ENCODE peak calls at places on chromosome 1, in eight cellular contexts. F, P, X, G, B, L, W and N are unnamed samples.

GRCh38 chr1:154856544-154856943 is 13.5 kb downstream of the KCNN3 start:
- DNase-seq in B (no peak), F (no peak), L (no peak), G (no peak), P (no peak), W (no peak), X (no peak), N (no peak)

GRCh38 chr1:2529776-2530500 is at the start of gene HES5:
- DNase-seq in G (no peak), X (no peak), F (peak), P (no peak), W (no peak), L (peak), B (no peak), N (no peak)

GRCh38 chr1:169509354-169509753 is 23.6 kb upstream of the SLC19A2 start:
- DNase-seq in G (no peak), F (no peak), B (no peak), W (no peak), P (no peak), X (peak), L (no peak), N (no peak)

GRCh38 chr1:162846256-162847212 is 14.4 kb downstream of the CCDC190 start:
- DNase-seq in F (no peak), L (no peak), P (no peak), X (peak), G (peak), W (no peak), B (no peak), N (no peak)

GRCh38 chr1:209689484-209689883 is 14.3 kb downstream of the G0S2 start:
- DNase-seq in L (no peak), B (no peak), W (no peak), G (no peak), X (no peak), F (peak), P (peak), N (no peak)

GRCh38 chr1:207983044-207983443 is 72.1 kb upstream of the CD34 start:
- DNase-seq in X (no peak), G (no peak), B (no peak), P (no peak), L (no peak), W (no peak), F (no peak), N (no peak)

GRCh38 chr1:119603695-119604094 is 44.4 kb downstream of the ZNF697 start:
- DNase-seq in G (no peak), X (no peak), F (no peak), P (no peak), L (no peak), B (no peak), W (no peak), N (no peak)

GRCh38 chr1:153597206-153597605 is 15.7 kb downstream of the S100A16 start:
- DNase-seq in X (peak), G (peak), L (no peak), P (no peak), W (no peak), B (no peak), F (no peak), N (peak)

DNA sequence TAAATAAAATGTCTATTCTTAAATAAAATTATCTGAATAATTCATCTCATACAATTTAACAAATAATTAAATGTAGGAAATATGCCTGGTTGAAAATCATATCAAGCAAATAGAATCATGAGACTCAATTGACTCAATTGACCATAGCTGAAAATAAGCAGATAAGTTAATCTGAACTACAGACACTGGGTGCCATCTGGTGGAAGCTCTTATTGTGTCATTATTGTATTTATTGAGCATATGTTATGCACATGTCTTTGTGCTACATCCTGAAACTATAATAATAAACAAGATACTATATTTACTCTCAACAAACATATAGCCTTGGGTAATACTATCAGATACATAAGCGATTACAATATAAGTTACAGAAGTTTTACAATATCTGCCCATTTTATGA is 41.0 kb downstream of the BRINP3 start:
- DNase-seq in F (no peak), P (no peak), B (peak), X (peak), L (no peak), G (peak), W (no peak), N (peak)
- TF ChIP-seq CTCF in F (no peak), P (no peak), B (peak), X (no peak), L (peak), G (peak), W (no peak), N (peak)

GRCh38 chr1:23625459-23625858 is 66.1 kb upstream of the RPL11 start:
- DNase-seq in L (no peak), G (no peak), F (no peak), X (no peak), W (no peak), B (no peak), P (no peak), N (no peak)
- TF ChIP-seq CTCF in L (no peak), G (no peak), F (no peak), X (no peak), W (no peak), B (no peak), P (no peak), N (no peak)

GRCh38 chr1:13809461-13810159 is 109.6 kb downstream of the PRDM2 start:
- DNase-seq in L (no peak), F (no peak), P (no peak), W (no peak), G (no peak), B (no peak), X (peak), N (no peak)
- TF ChIP-seq CTCF in L (no peak), F (no peak), P (no peak), W (no peak), G (no peak), B (no peak), X (no peak), N (no peak)

GRCh38 chr1:228455715-228456114 is 31.5 kb upstream of the RNF187 start:
- DNase-seq in X (peak), W (no peak), L (no peak), B (no peak), F (no peak), P (no peak), G (no peak), N (no peak)
- TF ChIP-seq CTCF in X (peak), W (no peak), L (peak), B (peak), F (no peak), P (no peak), G (peak), N (peak)

DNA sequence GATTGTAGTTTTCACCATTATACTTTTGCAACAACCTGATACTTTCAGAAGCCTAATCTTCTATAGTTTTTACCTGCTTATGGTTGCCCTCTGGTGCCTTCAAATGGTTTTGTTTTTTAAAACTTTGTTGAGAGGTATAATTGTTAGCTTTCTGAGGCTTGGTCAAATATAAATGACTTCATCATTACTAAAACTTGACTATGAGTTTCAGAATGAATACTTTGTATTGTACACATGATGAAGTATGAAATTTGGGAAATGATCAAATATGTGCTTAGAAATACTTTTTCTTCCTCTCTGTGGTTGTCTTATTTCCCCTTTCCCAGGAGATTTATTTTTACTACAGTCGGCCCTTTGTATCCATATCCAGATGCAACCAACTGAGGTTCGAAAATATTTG is 151.8 kb upstream of the B3GALT2 start:
- DNase-seq in L (no peak), F (no peak), P (no peak), B (no peak), G (peak), W (no peak), X (peak), N (peak)
- TF ChIP-seq CTCF in L (no peak), F (no peak), P (no peak), B (no peak), G (no peak), W (no peak), X (no peak), N (no peak)